ENCODE peak calls at places on chromosomes 2 and 18, in six cellular contexts. C is neural progenitor cell, K is uterus, E is body of pancreas, X is cardiac muscle cell, U is endodermal cell. P is an unnamed sample.

GRCh38 chr18:61892683-61893303 is at the start of gene RNF152:
- DNase-seq in E (peak; percentile 31), U (peak; percentile 90), C (peak; percentile 81), X (peak; percentile 30), K (peak; percentile 66), P (peak; percentile 73)

GRCh38 chr18:58402247-58402646 is 226.6 kb downstream of the ALPK2 start:
- DNase-seq in K (no peak), C (no peak), E (peak; percentile 66), X (no peak), U (peak; percentile 44), P (no peak)

GRCh38 chr18:27181726-27182125 is 3.4 kb downstream of the CHST9 start:
- DNase-seq in U (no peak), C (no peak), K (no peak), E (no peak), X (no peak), P (no peak)

GRCh38 chr2:1717129-1717528 is 27.2 kb downstream of the PXDN start:
- DNase-seq in C (peak; percentile 61), K (no peak), X (peak; percentile 82), U (peak; percentile 42), E (peak; percentile 74), P (peak; percentile 68)

GRCh38 chr2:163175294-163175693 is 336.7 kb upstream of the KCNH7 start:
- DNase-seq in U (no peak), X (no peak), E (no peak), C (no peak), K (no peak), P (no peak)

GRCh38 chr2:32910883-32911598 is 35.7 kb upstream of the LTBP1 start:
- DNase-seq in C (no peak), U (no peak), X (no peak), K (no peak), E (no peak), P (no peak)

GRCh38 chr2:44285237-44285636 is 10.0 kb downstream of the SLC3A1 start:
- DNase-seq in C (no peak), U (no peak), K (no peak), E (no peak), X (no peak), P (no peak)

GRCh38 chr2:33810046-33810835 is 211.1 kb upstream of the FAM98A start:
- DNase-seq in K (no peak), X (no peak), U (no peak), C (no peak), E (no peak), P (no peak)

GRCh38 chr2:122011493-122012270 is 256.2 kb downstream of the TSN start:
- DNase-seq in X (peak; percentile 36), K (no peak), C (no peak), U (no peak), E (no peak), P (no peak)

GRCh38 chr2:45040786-45041185 is 31.5 kb upstream of the SIX2 start:
- DNase-seq in K (no peak), U (no peak), C (no peak), X (no peak), E (no peak), P (no peak)

GRCh38 chr2:186919272-186919671 is 70.3 kb upstream of the ZSWIM2 start:
- DNase-seq in U (no peak), C (no peak), E (no peak), X (peak; percentile 72), K (no peak), P (no peak)

GRCh38 chr18:43486462-43486861 is 209.2 kb upstream of the SYT4 start:
- DNase-seq in C (peak; percentile 55), U (peak; percentile 57), K (no peak), E (peak; percentile 60), X (no peak), P (no peak)

GRCh38 chr2:36044389-36044788 is 311.2 kb upstream of the CRIM1 start:
- DNase-seq in X (no peak), K (no peak), E (no peak), U (no peak), C (no peak), P (no peak)

GRCh38 chr2:97868986-97869721 is 126.6 kb downstream of the TMEM131 start:
- DNase-seq in U (peak; percentile 61), X (peak; percentile 88), K (no peak), E (peak; percentile 16), C (no peak), P (peak; percentile 49)

GRCh38 chr2:23843051-23843976 is 83.6 kb downstream of the ATAD2B start:
- DNase-seq in X (peak; percentile 15), U (no peak), K (peak; percentile 51), C (no peak), E (no peak), P (no peak)

GRCh38 chr2:191976436-191976835 is 129.5 kb upstream of the CAVIN2 start:
- DNase-seq in C (no peak), E (no peak), K (no peak), U (no peak), X (peak; percentile 76), P (no peak)

GRCh38 chr2:235715601-235716000 is 221.8 kb downstream of the AGAP1 start:
- DNase-seq in E (no peak), K (no peak), C (no peak), U (no peak), X (no peak), P (no peak)

GRCh38 chr18:10100236-10100635 is 186.4 kb downstream of the VAPA start:
- DNase-seq in K (no peak), X (no peak), E (no peak), U (no peak), C (no peak), P (no peak)

GRCh38 chr2:235685024-235685721 is 191.3 kb downstream of the AGAP1 start:
- DNase-seq in X (peak; percentile 27), E (no peak), U (no peak), C (no peak), K (no peak), P (no peak)

GRCh38 chr2:241111443-241111810 is 9.3 kb upstream of the MTERF4 start:
- DNase-seq in K (no peak), U (no peak), E (no peak), X (no peak), C (no peak), P (no peak)

GRCh38 chr2:11697103-11697871 is 27.3 kb upstream of the NTSR2 start:
- DNase-seq in E (peak; percentile 25), U (no peak), C (peak; percentile 24), K (peak; percentile 44), X (peak; percentile 78), P (peak; percentile 75)

GRCh38 chr2:231673348-231673770 is 35.0 kb upstream of the PTMA start:
- DNase-seq in C (peak; percentile 78), U (peak; percentile 99), X (peak; percentile 76), E (peak; percentile 12), K (peak; percentile 81), P (peak; percentile 83)

GRCh38 chr2:2740238-2740775 is 409.2 kb upstream of the MYT1L start:
- DNase-seq in C (no peak), E (no peak), X (no peak), K (no peak), U (no peak), P (no peak)

GRCh38 chr2:43472527-43473194 is 123.2 kb downstream of the THADA start:
- DNase-seq in K (no peak), X (no peak), U (no peak), C (no peak), E (no peak), P (no peak)

GRCh38 chr2:231469568-231469920 is 5.3 kb upstream of the NCL start:
- DNase-seq in C (no peak), E (no peak), U (no peak), K (no peak), X (no peak), P (no peak)

GRCh38 chr2:63047534-63048281 is 2.9 kb upstream of the OTX1 start:
- DNase-seq in K (no peak), E (no peak), C (peak; percentile 76), U (peak; percentile 85), X (no peak), P (peak; percentile 54)

GRCh38 chr2:60742419-60742818 is 13.6 kb upstream of the PAPOLG start:
- DNase-seq in U (peak; percentile 73), X (no peak), C (peak; percentile 21), E (no peak), K (no peak), P (no peak)

GRCh38 chr2:120205901-120206581 is 17.2 kb downstream of the TMEM185B start:
- DNase-seq in K (no peak), C (peak; percentile 80), U (peak; percentile 92), E (no peak), X (no peak), P (no peak)

GRCh38 chr2:39743170-39743851 is 35.7 kb downstream of the THUMPD2 start:
- DNase-seq in X (peak; percentile 38), K (no peak), U (peak; percentile 76), E (no peak), C (peak; percentile 25), P (no peak)

GRCh38 chr2:204315236-204315662 is 230.0 kb upstream of the PARD3B start:
- DNase-seq in X (no peak), C (no peak), U (no peak), K (no peak), E (peak; percentile 40), P (no peak)

GRCh38 chr2:10233131-10234012 is 69.3 kb upstream of the HPCAL1 start:
- DNase-seq in C (no peak), K (no peak), X (no peak), E (no peak), U (peak; percentile 22), P (no peak)
- H3K4me1 ChIP-seq in C (no peaks in the 10 kb centered on the region), K (no peaks in the 10 kb centered on the region), X (no peaks in the 10 kb centered on the region), E (peaks cover 14% of the 10 kb centered on the region), U (peaks cover 2% of the 10 kb centered on the region), P (peaks cover 9% of the 10 kb centered on the region)

DNA sequence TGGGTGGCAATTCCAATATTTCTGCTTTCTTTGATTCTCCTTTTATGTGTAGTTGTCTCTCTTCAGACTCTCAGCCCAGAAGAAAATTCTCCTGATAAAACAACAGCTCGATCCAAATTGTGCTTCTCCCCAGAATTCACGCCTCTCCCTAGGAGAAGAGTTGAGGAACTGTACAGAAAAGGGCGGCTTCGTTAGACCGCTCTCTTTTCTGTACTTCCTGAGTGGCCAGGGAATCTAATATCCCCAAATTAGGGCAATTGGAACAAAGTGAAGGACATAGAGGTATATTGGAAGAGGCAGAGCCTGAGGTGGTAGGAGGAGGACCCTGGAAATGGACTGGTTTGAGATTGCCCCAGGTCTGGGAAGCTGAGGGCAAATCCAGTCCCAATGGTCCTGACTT is 5.6 kb downstream of the ADCYAP1 start:
- DNase-seq in E (no peak), X (no peak), U (no peak), K (no peak), C (no peak), P (no peak)
- H3K27me3 ChIP-seq in E (no peaks in the 10 kb centered on the region), X (peaks cover 95% of the 10 kb centered on the region), U (peaks cover 95% of the 10 kb centered on the region), K (peaks cover 42% of the 10 kb centered on the region), C (peaks cover 92% of the 10 kb centered on the region), P (peaks cover 3% of the 10 kb centered on the region)

GRCh38 chr2:233062447-233062842 is 2.3 kb downstream of the INPP5D start:
- DNase-seq in U (peak; percentile 39), X (no peak), E (no peak), C (no peak), K (no peak), P (no peak)
- H3K4me1 ChIP-seq in U (peaks cover 4% of the 10 kb centered on the region), X (no peaks in the 10 kb centered on the region), E (no peaks in the 10 kb centered on the region), C (peaks cover 13% of the 10 kb centered on the region), K (no peaks in the 10 kb centered on the region), P (peaks cover 4% of the 10 kb centered on the region)

DNA sequence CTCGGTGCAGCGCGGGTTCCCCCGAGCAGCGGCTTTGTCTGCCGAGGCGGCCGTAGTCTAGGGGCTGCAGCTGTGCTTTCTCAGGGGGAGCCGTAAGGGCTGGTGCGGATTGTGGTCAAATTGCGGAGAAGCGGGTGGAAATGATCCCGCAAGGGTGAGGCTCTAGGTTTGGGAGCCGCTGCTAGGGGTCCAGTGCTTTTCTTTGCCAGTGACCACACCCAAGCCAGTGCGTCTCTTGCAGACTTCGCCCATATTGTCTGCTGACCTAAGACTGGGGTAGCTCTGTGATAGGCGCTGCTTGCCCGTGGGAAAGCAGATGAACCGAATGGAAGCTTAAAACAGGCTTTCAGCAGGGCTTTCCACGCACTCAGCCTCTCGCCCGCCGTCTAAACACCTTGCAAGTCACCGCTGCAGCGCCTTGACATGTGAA is 2.1 kb downstream of the DPYSL5 start:
- DNase-seq in C (peak; percentile 68), E (no peak), U (peak; percentile 48), X (no peak), K (no peak), P (no peak)
- H3K27me3 ChIP-seq in C (peaks cover 40% of the 10 kb centered on the region), E (peaks cover 4% of the 10 kb centered on the region), U (peaks cover 87% of the 10 kb centered on the region), X (peaks cover 92% of the 10 kb centered on the region), K (peaks cover 33% of the 10 kb centered on the region), P (no peaks in the 10 kb centered on the region)